ENCODE peak calls at places on chromosomes 11 and 22, in ten cellular contexts. L, T, M, O, G, C, A, U, R and Z are unnamed samples.

GRCh38 chr11:27699242-27699925 is 871 bp downstream of the BDNF start:
- DNase-seq in T (no peak), G (no peak), A (no peak), M (no peak), U (peak; percentile 13), O (no peak), L (no peak), C (peak; percentile 67), R (peak; percentile 59), Z (no peak)

GRCh38 chr22:29883045-29883830 is at the start of gene MTMR3:
- DNase-seq in U (peak; percentile 94), O (peak; percentile 72), G (peak; percentile 95), T (peak; percentile 94), R (peak; percentile 88), C (peak; percentile 97), M (peak; percentile 96), A (peak; percentile 93), L (peak; percentile 71), Z (peak; percentile 94)

GRCh38 chr11:35163209-35163608 is 24.2 kb downstream of the CD44 start:
- DNase-seq in O (no peak), A (no peak), R (no peak), G (no peak), C (no peak), U (peak; percentile 65), L (no peak), M (no peak), T (no peak), Z (no peak)

GRCh38 chr11:110921742-110922200 is 209.5 kb upstream of the ARHGAP20 start:
- DNase-seq in R (peak; percentile 62), C (peak; percentile 6), L (no peak), O (no peak), M (no peak), T (no peak), A (no peak), U (peak; percentile 28), G (no peak), Z (no peak)

GRCh38 chr11:96199563-96200025 is 143.4 kb downstream of the MAML2 start:
- DNase-seq in M (no peak), O (no peak), C (no peak), A (no peak), G (no peak), R (peak; percentile 74), L (no peak), U (no peak), T (no peak), Z (no peak)

GRCh38 chr22:50363411-50364194 is 20.5 kb downstream of the PPP6R2 start:
- DNase-seq in A (no peak), C (no peak), L (no peak), T (no peak), U (no peak), R (no peak), M (no peak), O (no peak), G (no peak), Z (no peak)

GRCh38 chr11:17741487-17741886 is 6.9 kb downstream of the KCNC1 start:
- DNase-seq in O (no peak), M (no peak), T (no peak), A (peak; percentile 26), U (no peak), C (no peak), L (no peak), G (peak; percentile 59), R (no peak), Z (no peak)

GRCh38 chr22:45882881-45883810 is 93.8 kb downstream of the WNT7B start:
- DNase-seq in R (no peak), T (no peak), A (peak; percentile 80), G (peak; percentile 60), O (no peak), L (no peak), C (no peak), U (peak; percentile 7), M (no peak), Z (no peak)

GRCh38 chr11:94563176-94563847 is 3.9 kb upstream of the PIWIL4 start:
- DNase-seq in M (no peak), T (no peak), A (peak; percentile 96), C (no peak), O (no peak), L (no peak), U (no peak), G (no peak), R (peak; percentile 55), Z (no peak)

GRCh38 chr22:39818050-39818449 is 75.5 kb downstream of the ENTHD1 start:
- DNase-seq in L (no peak), M (no peak), C (no peak), R (peak; percentile 42), G (no peak), A (peak; percentile 45), T (no peak), U (no peak), O (no peak), Z (no peak)

GRCh38 chr11:126585388-126586302 is 230.2 kb downstream of the ST3GAL4 start:
- DNase-seq in L (peak; percentile 12), T (peak; percentile 58), C (peak; percentile 58), U (peak; percentile 55), A (peak; percentile 98), R (peak; percentile 94), O (no peak), G (peak; percentile 71), M (no peak), Z (peak; percentile 78)

GRCh38 chr11:65637794-65638317 is at the start of gene SIPA1:
- DNase-seq in R (peak; percentile 91), L (no peak), U (peak; percentile 92), O (peak; percentile 73), T (peak; percentile 73), C (peak; percentile 95), G (peak; percentile 86), M (peak; percentile 75), A (peak; percentile 99), Z (peak; percentile 83)

GRCh38 chr11:28910926-28911325 is 802.7 kb downstream of the METTL15 start:
- DNase-seq in O (no peak), T (no peak), C (no peak), U (no peak), M (no peak), L (no peak), R (no peak), G (no peak), A (no peak), Z (no peak)

GRCh38 chr11:15327786-15328231 is 213.1 kb downstream of the INSC start:
- DNase-seq in A (no peak), C (peak; percentile 88), T (peak; percentile 25), R (peak; percentile 52), M (no peak), U (peak; percentile 75), O (peak; percentile 35), G (no peak), L (no peak), Z (no peak)

DNA sequence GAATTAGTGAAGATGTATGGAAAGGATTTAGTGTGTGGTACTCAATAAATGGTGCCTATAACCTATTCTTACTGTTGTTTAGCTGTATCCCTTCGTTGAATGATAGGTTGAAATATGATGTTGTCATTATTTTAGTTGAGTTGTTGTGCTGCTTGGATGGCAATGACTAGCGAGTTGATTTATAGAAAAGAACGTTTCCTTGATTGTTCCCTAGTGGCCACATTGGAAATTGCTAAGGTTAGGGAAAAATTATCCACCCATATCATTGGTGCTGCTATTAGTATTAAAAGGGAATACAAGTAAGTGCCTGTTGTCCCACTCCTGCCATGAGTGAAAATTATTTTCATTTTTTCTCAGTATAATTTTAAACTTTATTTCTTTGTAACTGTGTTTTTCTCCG is 14.5 kb downstream of the EMSY start:
- DNase-seq in O (peak; percentile 18), G (no peak), M (no peak), R (no peak), A (no peak), C (no peak), T (no peak), L (no peak), U (no peak), Z (no peak)
- TF ChIP-seq CTCF in O (peak; percentile 78), G (peak; percentile 17), M (peak; percentile 33), R (peak; percentile 45), A (peak; percentile 39), C (peak; percentile 56), T (peak; percentile 37), L (peak; percentile 41), U (peak; percentile 30), Z (peak; percentile 32)

GRCh38 chr11:78044706-78045105 is 19.0 kb upstream of the THRSP start:
- DNase-seq in M (no peak), G (no peak), L (no peak), U (no peak), A (no peak), T (no peak), R (no peak), C (no peak), O (no peak), Z (no peak)

GRCh38 chr11:78048561-78048960 is 15.1 kb upstream of the THRSP start:
- DNase-seq in U (peak; percentile 70), T (no peak), M (no peak), A (no peak), O (no peak), R (no peak), G (no peak), C (no peak), L (no peak), Z (no peak)

GRCh38 chr11:78045851-78046485 is 17.7 kb upstream of the THRSP start:
- DNase-seq in U (peak; percentile 85), A (peak; percentile 94), M (peak; percentile 54), L (no peak), T (peak; percentile 86), C (peak; percentile 86), G (peak; percentile 88), R (peak; percentile 72), O (peak; percentile 27), Z (peak; percentile 82)

GRCh38 chr11:78049348-78049747 is 14.3 kb upstream of the THRSP start:
- DNase-seq in A (no peak), C (no peak), T (no peak), R (no peak), G (no peak), O (no peak), U (no peak), L (no peak), M (no peak), Z (no peak)

DNA sequence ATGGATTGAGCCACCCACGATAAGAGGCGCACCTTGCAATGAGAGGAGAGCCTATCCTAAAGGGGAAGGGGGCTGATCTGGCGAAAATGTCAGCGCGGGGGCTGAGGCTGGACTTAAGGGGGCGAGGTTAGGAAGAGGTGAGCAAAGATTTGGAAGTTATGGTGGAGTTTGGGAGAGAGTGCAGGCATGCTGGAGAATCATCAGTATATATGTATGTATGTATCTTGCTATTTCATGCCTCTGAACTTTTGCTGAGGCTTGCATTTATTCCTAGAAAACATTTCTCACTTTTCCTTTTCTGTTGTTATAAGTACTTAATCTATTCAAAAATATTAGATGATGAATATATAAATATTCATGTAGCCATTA is 17.2 kb upstream of the THRSP start:
- DNase-seq in G (no peak), U (no peak), R (no peak), C (no peak), M (no peak), T (no peak), L (no peak), O (no peak), A (no peak), Z (no peak)
- H3K4me3 ChIP-seq in G (peak overlapping the region; percentile 57), U (no peak overlapping the region), R (no peak overlapping the region), C (no peak overlapping the region), M (peak overlapping the region; percentile 58), T (peak overlapping the region; percentile 72), L (peak overlapping the region; percentile 77), O (no peak overlapping the region), A (peak overlapping the region; percentile 80), Z (peak overlapping the region; percentile 63)

GRCh38 chr11:120181446-120181992 is 29.3 kb upstream of the OAF start:
- DNase-seq in L (no peak), C (no peak), G (peak; percentile 39), A (no peak), T (no peak), R (no peak), U (no peak), M (no peak), O (no peak), Z (peak; percentile 71)
- H3K27ac ChIP-seq in L (no peak overlapping the region), C (no peak overlapping the region), G (no peak overlapping the region), A (no peak overlapping the region), T (no peak overlapping the region), R (no peak overlapping the region), U (no peak overlapping the region), M (no peak overlapping the region), O (no peak overlapping the region), Z (peak overlapping the region; percentile 66)

GRCh38 chr11:26331911-26332571 is at the start of gene ANO3:
- DNase-seq in M (no peak), A (peak; percentile 81), R (peak; percentile 89), C (peak; percentile 98), G (peak; percentile 66), L (no peak), O (no peak), T (peak; percentile 44), U (peak; percentile 86), Z (no peak)
- TF ChIP-seq CTCF in M (peak; percentile 15), A (peak; percentile 38), R (peak; percentile 75), C (peak; percentile 74), G (no peak), L (peak; percentile 40), O (no peak), T (peak; percentile 31), U (peak; percentile 74), Z (no peak)